ENCODE peak calls at places on chromosomes 3 and 15, in ten cellular contexts. Q is choroid plexus epithelial cell, U is NB4, L is HL-60, G is astrocyte, W is bronchial epithelial cell, D is cardiac muscle cell, R is IMR-90, A is heart right ventricle, T is GM13977. O is an unnamed sample.

GRCh38 chr3:124557433-124558232 is 172.6 kb upstream of the UMPS start:
- DNase-seq in Q (peak), U (no peak), L (no peak), G (peak), W (peak), D (peak), R (peak), A (no peak), T (no peak), O (no peak)

GRCh38 chr15:59399465-59400102 is 26.9 kb upstream of the MYO1E start:
- DNase-seq in Q (no peak), U (peak), L (peak), G (no peak), W (no peak), D (no peak), R (no peak), A (no peak), T (peak), O (peak)

GRCh38 chr3:45965281-45966052 is 22.2 kb downstream of the CXCR6 start:
- DNase-seq in Q (no peak), U (no peak), L (no peak), G (no peak), W (no peak), D (no peak), R (no peak), A (no peak), T (no peak), O (no peak)

GRCh38 chr3:53089511-53089910 is 40.7 kb downstream of the RFT1 start:
- DNase-seq in Q (peak), U (no peak), L (no peak), G (no peak), W (peak), D (peak), R (no peak), A (peak), T (no peak), O (no peak)

GRCh38 chr3:191303596-191303995 is 25.6 kb upstream of the CCDC50 start:
- DNase-seq in Q (no peak), U (no peak), L (no peak), G (peak), W (no peak), D (peak), R (no peak), A (no peak), T (no peak), O (no peak)

GRCh38 chr3:193595939-193596487 is 3.0 kb downstream of the OPA1 start:
- DNase-seq in Q (no peak), U (no peak), L (no peak), G (no peak), W (no peak), D (no peak), R (no peak), A (no peak), T (no peak), O (no peak)

GRCh38 chr15:69996842-69997478 is 100.8 kb downstream of the TLE3 start:
- DNase-seq in Q (no peak), U (no peak), L (no peak), G (no peak), W (peak), D (no peak), R (no peak), A (no peak), T (no peak), O (no peak)

GRCh38 chr3:16216373-16216935 is 42.0 kb downstream of the GALNT15 start:
- DNase-seq in Q (no peak), U (no peak), L (no peak), G (no peak), W (no peak), D (no peak), R (no peak), A (no peak), T (no peak), O (no peak)

GRCh38 chr15:69719527-69719926 is 266.9 kb downstream of the RPLP1 start:
- DNase-seq in Q (no peak), U (peak), L (peak), G (peak), W (no peak), D (peak), R (no peak), A (peak), T (no peak), O (peak)

GRCh38 chr3:151423091-151423490 is 37.8 kb downstream of the IGSF10 start:
- DNase-seq in Q (no peak), U (no peak), L (no peak), G (no peak), W (no peak), D (no peak), R (no peak), A (no peak), T (no peak), O (no peak)

GRCh38 chr3:97872209-97873042 is 50.6 kb downstream of the CRYBG3 start:
- DNase-seq in Q (peak), U (no peak), L (no peak), G (peak), W (peak), D (peak), R (peak), A (no peak), T (no peak), O (no peak)

GRCh38 chr3:170259853-170260386 is 37.7 kb downstream of the PRKCI start:
- DNase-seq in Q (peak), U (no peak), L (no peak), G (no peak), W (peak), D (peak), R (peak), A (no peak), T (no peak), O (no peak)

GRCh38 chr3:71722693-71723092 is 2.5 kb downstream of the EIF4E3 start:
- DNase-seq in Q (no peak), U (no peak), L (no peak), G (no peak), W (no peak), D (no peak), R (no peak), A (no peak), T (no peak), O (no peak)

GRCh38 chr15:46918462-46919125 is 798.7 kb upstream of the SEMA6D start:
- DNase-seq in Q (no peak), U (no peak), L (no peak), G (no peak), W (no peak), D (no peak), R (no peak), A (no peak), T (no peak), O (no peak)

GRCh38 chr3:52145736-52146110 is 8.5 kb downstream of the POC1A start:
- DNase-seq in Q (no peak), U (no peak), L (no peak), G (no peak), W (no peak), D (no peak), R (no peak), A (no peak), T (no peak), O (no peak)

GRCh38 chr15:80151576-80151975 is 1.2 kb upstream of the FAH start:
- DNase-seq in Q (no peak), U (no peak), L (no peak), G (no peak), W (no peak), D (no peak), R (no peak), A (no peak), T (no peak), O (no peak)

GRCh38 chr3:69013256-69014021 is at the start of gene EOGT:
- DNase-seq in Q (peak), U (peak), L (peak), G (peak), W (peak), D (peak), R (peak), A (peak), T (peak), O (peak)

GRCh38 chr3:29912600-29913288 is 631.9 kb downstream of the RBMS3 start:
- DNase-seq in Q (no peak), U (no peak), L (no peak), G (no peak), W (no peak), D (no peak), R (no peak), A (no peak), T (no peak), O (no peak)

GRCh38 chr3:87691109-87691508 is 367.7 kb downstream of the CGGBP1 start:
- DNase-seq in Q (no peak), U (no peak), L (no peak), G (no peak), W (peak), D (no peak), R (no peak), A (no peak), T (no peak), O (no peak)

GRCh38 chr3:19394946-19395345 is 246.6 kb downstream of the KCNH8 start:
- DNase-seq in Q (no peak), U (no peak), L (no peak), G (no peak), W (no peak), D (no peak), R (no peak), A (no peak), T (no peak), O (no peak)

GRCh38 chr3:136733317-136733833 is 18.8 kb downstream of the STAG1 start:
- DNase-seq in Q (no peak), U (no peak), L (no peak), G (peak), W (peak), D (no peak), R (peak), A (no peak), T (no peak), O (no peak)

GRCh38 chr3:66763294-66763693 is 234.8 kb upstream of the KBTBD8 start:
- DNase-seq in Q (peak), U (no peak), L (no peak), G (peak), W (peak), D (peak), R (peak), A (no peak), T (no peak), O (no peak)

GRCh38 chr3:134353831-134354611 is 20.2 kb downstream of the AMOTL2 start:
- DNase-seq in Q (no peak), U (no peak), L (no peak), G (no peak), W (no peak), D (no peak), R (no peak), A (no peak), T (no peak), O (no peak)

GRCh38 chr3:170360916-170361315 is 3.4 kb downstream of the SKIL start:
- DNase-seq in Q (peak), U (peak), L (no peak), G (no peak), W (no peak), D (peak), R (peak), A (no peak), T (no peak), O (no peak)

GRCh38 chr3:127172211-127172610 is 20.7 kb upstream of the PRR23E start:
- DNase-seq in Q (no peak), U (no peak), L (no peak), G (no peak), W (no peak), D (no peak), R (no peak), A (no peak), T (no peak), O (no peak)

GRCh38 chr3:100400782-100401673 is at the start of the genes LNP1 and TOMM70:
- DNase-seq in Q (peak), U (peak), L (peak), G (peak), W (peak), D (peak), R (peak), A (peak), T (peak), O (peak)

GRCh38 chr3:100400424-100400781 is 486 bp downstream of the TOMM70 start:
- DNase-seq in Q (no peak), U (peak), L (no peak), G (no peak), W (peak), D (peak), R (peak), A (peak), T (peak), O (no peak)

GRCh38 chr3:100396967-100397366 is 3.9 kb downstream of the TOMM70 start:
- DNase-seq in Q (no peak), U (no peak), L (no peak), G (no peak), W (no peak), D (peak), R (no peak), A (no peak), T (no peak), O (no peak)

GRCh38 chr3:100399341-100400071 is 1.4 kb downstream of the TOMM70 start:
- DNase-seq in Q (no peak), U (peak), L (no peak), G (no peak), W (no peak), D (no peak), R (no peak), A (no peak), T (no peak), O (no peak)

GRCh38 chr3:100395674-100396073 is 5.2 kb downstream of the TOMM70 start:
- DNase-seq in Q (no peak), U (no peak), L (no peak), G (no peak), W (no peak), D (no peak), R (no peak), A (no peak), T (peak), O (no peak)
- TF ChIP-seq CTCF in Q (no peak), U (no peak), L (no peak), G (no peak), W (no peak), D (no peak), R (no peak), A (no peak), T (no peak), O (no peak)

GRCh38 chr15:82536409-82537350 is 3.6 kb downstream of the RPS17 start:
- DNase-seq in Q (peak), U (peak), L (no peak), G (no peak), W (no peak), D (no peak), R (no peak), A (no peak), T (no peak), O (no peak)
- TF ChIP-seq CTCF in Q (no peak), U (no peak), L (no peak), G (no peak), W (no peak), D (no peak), R (no peak), A (no peak), T (no peak), O (no peak)

GRCh38 chr15:38411902-38412301 is 42.0 kb upstream of the FAM98B start:
- DNase-seq in Q (no peak), U (no peak), L (no peak), G (no peak), W (no peak), D (no peak), R (no peak), A (no peak), T (no peak), O (no peak)

GRCh38 chr15:38412466-38412865 is 41.5 kb upstream of the FAM98B start:
- DNase-seq in Q (no peak), U (no peak), L (no peak), G (no peak), W (no peak), D (no peak), R (no peak), A (no peak), T (no peak), O (no peak)

DNA sequence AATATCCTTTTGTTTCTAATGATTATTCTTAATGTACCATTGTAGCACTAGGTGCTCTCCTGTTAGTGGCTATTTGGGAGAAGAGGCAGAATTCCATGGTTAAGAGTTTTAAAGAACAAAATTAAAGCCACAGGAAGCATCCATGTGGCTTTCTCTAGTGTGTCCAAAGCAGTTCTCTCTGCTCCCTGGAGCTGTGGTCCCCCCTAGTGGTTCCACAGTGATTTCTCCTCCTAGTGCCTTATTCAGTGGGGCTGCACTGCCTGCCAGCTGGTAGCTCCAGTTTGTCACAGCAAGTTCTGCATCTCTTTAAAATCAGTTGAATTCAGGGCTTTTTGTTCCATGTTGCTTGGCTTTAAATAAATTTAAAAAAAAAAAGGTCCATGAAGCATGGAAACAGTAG is 39.6 kb upstream of the FAM98B start:
- DNase-seq in Q (peak), U (peak), L (no peak), G (peak), W (peak), D (peak), R (peak), A (peak), T (peak), O (peak)
- TF ChIP-seq CTCF in Q (peak), U (peak), L (no peak), G (peak), W (peak), D (peak), R (peak), A (peak), T (peak), O (peak)

GRCh38 chr15:82098674-82099073 is 52.9 kb upstream of the MEX3B start:
- DNase-seq in Q (no peak), U (no peak), L (no peak), G (no peak), W (no peak), D (no peak), R (no peak), A (no peak), T (no peak), O (no peak)

GRCh38 chr15:82106671-82107070 is 60.9 kb upstream of the MEX3B start:
- DNase-seq in Q (no peak), U (no peak), L (no peak), G (no peak), W (peak), D (no peak), R (no peak), A (no peak), T (no peak), O (no peak)

GRCh38 chr15:82105458-82106205 is 59.8 kb upstream of the MEX3B start:
- DNase-seq in Q (peak), U (no peak), L (no peak), G (peak), W (peak), D (peak), R (peak), A (no peak), T (no peak), O (no peak)

GRCh38 chr15:82100116-82100795 is 54.4 kb upstream of the MEX3B start:
- DNase-seq in Q (peak), U (no peak), L (no peak), G (no peak), W (no peak), D (peak), R (peak), A (no peak), T (no peak), O (no peak)

DNA sequence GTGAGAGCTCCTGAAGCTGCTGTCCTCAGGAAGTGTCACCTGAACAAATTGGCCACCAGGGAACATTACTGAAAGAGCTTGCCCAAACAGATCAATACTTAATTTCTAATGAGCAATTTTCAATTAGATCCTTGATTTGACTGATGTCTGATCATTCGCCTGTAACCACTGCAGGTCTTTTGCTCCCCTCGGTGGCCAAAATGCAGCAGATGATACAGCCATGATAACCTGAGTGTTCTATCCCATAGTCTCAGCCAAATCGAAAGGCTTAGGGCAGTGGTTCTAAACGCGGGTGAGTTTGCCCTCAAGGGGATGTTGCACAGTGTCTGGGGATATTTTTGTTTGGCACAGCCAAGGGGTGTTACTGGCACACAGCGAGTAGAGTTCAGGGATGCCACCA is 57.7 kb upstream of the MEX3B start:
- DNase-seq in Q (no peak), U (no peak), L (no peak), G (no peak), W (no peak), D (no peak), R (no peak), A (no peak), T (no peak), O (no peak)
- TF ChIP-seq CTCF in Q (peak), U (peak), L (no peak), G (no peak), W (no peak), D (no peak), R (peak), A (no peak), T (no peak), O (no peak)

O was measured in GM20000.